ENCODE peak calls at places on chromosomes 16 and 17, in eight cellular contexts. S, P, A, O, W, X, B and J are unnamed samples. For H3K4me1, the result is how much of the 10 kb centered on the place peaks cover.

GRCh38 chr17:78197147-78197830 is 10.1 kb downstream of the AFMID start:
- ATAC-seq in S (no peak), P (no peak), A (no peak), O (no peak), W (no peak), X (no peak), B (peak), J (no peak)

GRCh38 chr17:56085576-56086267 is 67.6 kb upstream of the ANKFN1 start:
- ATAC-seq in S (no peak), P (no peak), A (no peak), O (no peak), W (no peak), X (no peak), B (no peak), J (no peak)

GRCh38 chr16:425740-426114 is 278 bp downstream of the RAB11FIP3 start:
- ATAC-seq in S (peak), P (no peak), A (no peak), O (peak), W (peak), X (peak), B (no peak), J (peak)

GRCh38 chr16:13049688-13050087 is 148.3 kb downstream of the SHISA9 start:
- ATAC-seq in S (no peak), P (no peak), A (no peak), O (no peak), W (no peak), X (no peak), B (no peak), J (no peak)

GRCh38 chr17:48961516-48962233 is 6.7 kb downstream of the GIP start:
- ATAC-seq in S (peak), P (peak), A (no peak), O (no peak), W (no peak), X (peak), B (no peak), J (no peak)

GRCh38 chr17:10838682-10839081 is 795 bp upstream of the PIRT start:
- ATAC-seq in S (no peak), P (no peak), A (no peak), O (no peak), W (no peak), X (no peak), B (no peak), J (no peak)

GRCh38 chr16:83393196-83393981 is 414.4 kb upstream of the HSBP1 start:
- ATAC-seq in S (no peak), P (no peak), A (no peak), O (no peak), W (no peak), X (no peak), B (no peak), J (no peak)

GRCh38 chr17:10428781-10429180 is 7.0 kb upstream of the MYH8 start:
- ATAC-seq in S (no peak), P (no peak), A (no peak), O (no peak), W (no peak), X (no peak), B (no peak), J (no peak)

GRCh38 chr17:57862410-57862989 is 12.7 kb upstream of the MRPS23 start:
- ATAC-seq in S (peak), P (no peak), A (no peak), O (no peak), W (no peak), X (peak), B (no peak), J (no peak)

GRCh38 chr17:7107012-7107754 is 7.4 kb downstream of the ASGR2 start:
- ATAC-seq in S (no peak), P (no peak), A (no peak), O (no peak), W (no peak), X (no peak), B (no peak), J (peak)

GRCh38 chr16:1940273-1941161 is 2.5 kb downstream of the MSRB1 start:
- ATAC-seq in S (no peak), P (no peak), A (peak), O (no peak), W (peak), X (no peak), B (peak), J (no peak)

GRCh38 chr17:57935833-57936807 is 19.1 kb downstream of the CUEDC1 start:
- ATAC-seq in S (peak), P (peak), A (peak), O (peak), W (peak), X (peak), B (peak), J (peak)

GRCh38 chr16:24191876-24192402 is 64.2 kb upstream of the CACNG3 start:
- ATAC-seq in S (no peak), P (no peak), A (no peak), O (no peak), W (no peak), X (no peak), B (no peak), J (no peak)

GRCh38 chr17:82775033-82775823 is 23.4 kb downstream of the TBCD start:
- ATAC-seq in S (peak), P (peak), A (peak), O (peak), W (peak), X (peak), B (peak), J (peak)

GRCh38 chr16:70642633-70643032 is 3.7 kb upstream of the IL34 start:
- ATAC-seq in S (no peak), P (no peak), A (no peak), O (no peak), W (no peak), X (no peak), B (no peak), J (no peak)

GRCh38 chr16:70634861-70635260 is 11.5 kb upstream of the IL34 start:
- ATAC-seq in S (no peak), P (no peak), A (no peak), O (no peak), W (no peak), X (peak), B (no peak), J (no peak)

GRCh38 chr16:70635356-70636016 is 10.9 kb upstream of the IL34 start:
- ATAC-seq in S (no peak), P (no peak), A (no peak), O (no peak), W (no peak), X (peak), B (no peak), J (peak)

GRCh38 chr16:70644763-70645597 is 1.4 kb upstream of the IL34 start:
- ATAC-seq in S (no peak), P (no peak), A (no peak), O (no peak), W (no peak), X (no peak), B (no peak), J (no peak)

GRCh38 chr16:70638814-70639792 is 7.3 kb upstream of the IL34 start:
- ATAC-seq in S (no peak), P (peak), A (no peak), O (peak), W (no peak), X (no peak), B (peak), J (peak)
- TF ChIP-seq CTCF in S (no peak), P (no peak), A (no peak), O (no peak), W (no peak), X (peak), B (no peak), J (no peak)

DNA sequence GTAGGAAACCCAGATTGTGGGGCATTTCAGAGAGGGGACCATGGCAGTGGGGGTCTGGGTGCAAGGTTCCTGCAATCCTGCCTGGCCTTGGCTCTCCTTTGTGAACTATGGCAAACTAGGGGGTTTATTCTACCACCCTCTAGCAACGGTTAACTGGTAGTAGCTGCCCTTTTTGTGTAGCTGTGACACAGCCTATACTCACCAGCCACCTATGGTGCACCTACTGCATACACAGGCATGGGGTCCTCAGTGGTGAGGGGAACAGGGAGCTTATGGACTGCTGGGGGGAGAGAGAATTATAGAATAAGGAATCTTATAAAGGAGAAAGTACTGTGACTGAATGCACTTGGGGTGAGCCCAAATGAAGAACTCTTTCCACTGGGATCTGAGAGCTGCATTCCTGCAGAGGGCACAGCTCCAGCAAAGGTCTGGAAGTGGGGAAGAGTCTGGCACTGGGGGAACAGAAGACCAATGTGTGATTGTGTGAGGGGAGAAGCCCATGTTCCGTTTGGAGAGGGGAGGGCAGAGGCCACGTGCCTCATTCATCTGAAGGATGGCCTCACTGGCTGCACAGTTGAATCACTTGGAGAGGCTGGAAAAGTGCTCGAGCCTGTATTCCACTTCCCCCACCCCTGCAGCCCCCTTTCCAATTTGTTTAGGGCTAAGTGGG is 2.1 kb downstream of the MT1X start:
- ATAC-seq in S (no peak), P (no peak), A (peak), O (no peak), W (peak), X (no peak), B (no peak), J (no peak)
- H3K4me3 ChIP-seq in S (no peak), P (no peak), A (peak), O (peak), W (peak), X (no peak), B (no peak), J (peak)

GRCh38 chr16:29684671-29685070 is 5.7 kb downstream of the QPRT start:
- ATAC-seq in S (no peak), P (no peak), A (no peak), O (no peak), W (no peak), X (no peak), B (no peak), J (no peak)
- H3K4me1 ChIP-seq in S (under half), P (under half), A (under half), O (under half), W (under half), X (under half), B (under half), J (under half)

GRCh38 chr16:15581127-15581815 is 61.7 kb downstream of the MARF1 start:
- ATAC-seq in S (no peak), P (no peak), A (no peak), O (no peak), W (no peak), X (no peak), B (no peak), J (no peak)
- TF ChIP-seq CTCF in S (no peak), P (no peak), A (no peak), O (no peak), W (no peak), X (no peak), B (no peak), J (no peak)

GRCh38 chr17:73707358-73707757 is 63.1 kb upstream of the SDK2 start:
- ATAC-seq in S (no peak), P (no peak), A (no peak), O (no peak), W (no peak), X (no peak), B (no peak), J (no peak)

GRCh38 chr17:73711184-73711583 is 66.9 kb upstream of the SDK2 start:
- ATAC-seq in S (no peak), P (no peak), A (no peak), O (no peak), W (no peak), X (no peak), B (no peak), J (no peak)

GRCh38 chr17:73711916-73712315 is 67.7 kb upstream of the SDK2 start:
- ATAC-seq in S (no peak), P (no peak), A (no peak), O (no peak), W (no peak), X (no peak), B (no peak), J (no peak)

GRCh38 chr17:73713136-73713535 is 68.9 kb upstream of the SDK2 start:
- ATAC-seq in S (no peak), P (no peak), A (no peak), O (no peak), W (no peak), X (no peak), B (no peak), J (no peak)

DNA sequence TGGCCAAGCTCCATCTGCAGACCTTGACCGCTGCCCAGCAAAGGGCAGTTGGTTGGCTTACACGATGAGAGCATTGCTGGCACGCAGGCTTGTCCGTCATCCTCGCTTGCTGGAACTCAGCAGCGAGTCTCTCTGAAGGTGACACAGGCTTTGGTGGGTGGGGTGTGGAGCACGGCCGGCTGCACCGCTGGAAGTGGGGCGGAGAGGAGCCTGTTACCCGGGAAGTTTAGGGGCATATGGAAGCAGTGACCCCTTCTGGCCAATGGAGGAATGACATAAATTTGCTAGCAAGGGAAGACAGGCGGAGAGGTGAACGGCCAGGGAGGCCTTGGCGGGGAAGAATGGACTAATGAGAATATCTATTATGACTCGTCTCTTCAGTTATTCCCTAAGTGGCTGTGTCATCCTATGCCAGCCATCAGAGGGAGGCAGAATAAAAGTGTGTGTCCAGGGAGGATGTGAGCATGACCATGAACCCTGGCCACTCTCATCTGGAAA is 65.9 kb upstream of the SDK2 start:
- ATAC-seq in S (peak), P (peak), A (peak), O (peak), W (peak), X (peak), B (peak), J (no peak)
- H3K4me3 ChIP-seq in S (no peak), P (no peak), A (no peak), O (no peak), W (no peak), X (no peak), B (no peak), J (no peak)

GRCh38 chr17:62615503-62615902 is 12.0 kb upstream of the MRC2 start:
- ATAC-seq in S (no peak), P (no peak), A (no peak), O (no peak), W (no peak), X (no peak), B (no peak), J (no peak)
- H3K4me1 ChIP-seq in S (under half), P (under half), A (under half), O (under half), W (under half), X (under half), B (under half), J (under half)